ENCODE peak calls at places on chromosomes 13 and 19, in four cellular contexts. One of them, this sample, is unnamed.
A peak's percentile ranks its signal among the peaks of the same experiment; 100 is the strongest.

GRCh38 chr19:10975374-10976036 is 14.7 kb downstream of the SMARCA4 start:
- DNase-seq in GM12865: no peak
- DNase-seq in sigmoid colon: peak; percentile 83
- DNase-seq in bronchial epithelial cell: no peak
- DNase-seq in this sample: no peak

GRCh38 chr13:40127476-40127875 is 472.0 kb downstream of the COG6 start:
- DNase-seq in sigmoid colon: no peak
- DNase-seq in bronchial epithelial cell: no peak
- DNase-seq in GM12865: peak; percentile 33
- DNase-seq in this sample: no peak

GRCh38 chr19:56071151-56071550 is 49.9 kb downstream of the ZNF787 start:
- DNase-seq in sigmoid colon: no peak
- DNase-seq in bronchial epithelial cell: no peak
- DNase-seq in GM12865: peak; percentile 50
- DNase-seq in this sample: no peak

GRCh38 chr13:51479199-51479523 is 26.3 kb upstream of the INTS6 start:
- DNase-seq in GM12865: no peak
- DNase-seq in sigmoid colon: no peak
- DNase-seq in bronchial epithelial cell: peak; percentile 87
- DNase-seq in this sample: no peak

GRCh38 chr19:33186431-33186830 is 7.7 kb upstream of the LRP3 start:
- DNase-seq in sigmoid colon: no peak
- DNase-seq in bronchial epithelial cell: no peak
- DNase-seq in GM12865: no peak
- DNase-seq in this sample: no peak

GRCh38 chr19:16527971-16528521 is 14.2 kb downstream of the CHERP start:
- DNase-seq in bronchial epithelial cell: no peak
- DNase-seq in sigmoid colon: no peak
- DNase-seq in GM12865: peak; percentile 76
- DNase-seq in this sample: no peak

GRCh38 chr19:51368366-51369282 is at the start of gene CLDND2:
- DNase-seq in sigmoid colon: no peak
- DNase-seq in GM12865: no peak
- DNase-seq in bronchial epithelial cell: no peak
- DNase-seq in this sample: peak; percentile 60

GRCh38 chr19:58559275-58560006 is 1.0 kb upstream of the UBE2M start:
- DNase-seq in bronchial epithelial cell: peak; percentile 70
- DNase-seq in sigmoid colon: peak; percentile 97
- DNase-seq in GM12865: peak; percentile 97
- DNase-seq in this sample: peak; percentile 73

GRCh38 chr13:101579291-101579802 is 126.9 kb downstream of the ITGBL1 start:
- DNase-seq in bronchial epithelial cell: peak; percentile 45
- DNase-seq in sigmoid colon: no peak
- DNase-seq in GM12865: no peak
- DNase-seq in this sample: no peak

GRCh38 chr13:111115841-111116500 is 861 bp downstream of the ARHGEF7 start:
- DNase-seq in GM12865: no peak
- DNase-seq in sigmoid colon: no peak
- DNase-seq in bronchial epithelial cell: no peak
- DNase-seq in this sample: no peak

GRCh38 chr13:39493966-39494365 is 109.0 kb downstream of the LHFPL6 start:
- DNase-seq in GM12865: no peak
- DNase-seq in sigmoid colon: no peak
- DNase-seq in bronchial epithelial cell: no peak
- DNase-seq in this sample: no peak

GRCh38 chr13:37775871-37776270 is 93.7 kb downstream of the TRPC4 start:
- DNase-seq in sigmoid colon: no peak
- DNase-seq in bronchial epithelial cell: peak; percentile 9
- DNase-seq in GM12865: no peak
- DNase-seq in this sample: no peak

GRCh38 chr19:2546128-2547032 is 70.5 kb downstream of the GADD45B start:
- DNase-seq in sigmoid colon: peak; percentile 91
- DNase-seq in GM12865: no peak
- DNase-seq in bronchial epithelial cell: no peak
- DNase-seq in this sample: peak; percentile 55

GRCh38 chr13:25037057-25037813 is 58.7 kb upstream of the PABPC3 start:
- DNase-seq in GM12865: peak; percentile 75
- DNase-seq in bronchial epithelial cell: peak; percentile 50
- DNase-seq in sigmoid colon: no peak
- DNase-seq in this sample: no peak

GRCh38 chr19:35856001-35856400 is 710 bp upstream of the KIRREL2 start:
- DNase-seq in sigmoid colon: no peak
- DNase-seq in GM12865: no peak
- DNase-seq in bronchial epithelial cell: no peak
- DNase-seq in this sample: no peak

DNA sequence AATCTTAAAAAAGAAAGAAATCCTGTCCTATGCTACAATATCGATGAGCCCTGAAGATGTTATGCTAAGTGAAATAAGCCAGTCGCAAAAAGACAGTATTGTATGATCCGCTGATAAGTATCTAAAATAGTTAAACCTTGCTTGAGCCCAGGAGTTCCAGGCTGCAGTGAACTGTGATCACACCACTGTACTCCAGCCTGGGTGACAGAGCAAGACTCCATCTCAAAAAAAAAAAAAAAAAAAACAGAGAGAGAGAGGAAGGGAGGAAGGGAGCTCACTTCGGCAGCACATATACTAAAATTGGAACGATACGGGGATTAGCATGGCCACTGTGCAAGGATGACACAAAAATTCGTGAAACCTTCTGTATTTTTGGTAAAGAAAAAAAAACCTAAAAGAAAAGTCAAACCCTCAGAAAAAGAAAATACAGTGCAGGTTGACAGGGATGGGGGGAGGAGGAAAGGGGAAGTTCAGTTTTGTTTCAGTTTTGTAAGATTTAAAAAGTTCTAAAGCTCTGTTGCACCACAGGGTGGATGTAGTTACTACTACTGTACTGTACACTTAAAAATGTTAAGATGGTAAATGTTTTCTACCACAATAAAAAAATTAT is 8.4 kb downstream of the CLASRP start:
- DNase-seq in GM12865: peak; percentile 69
- DNase-seq in bronchial epithelial cell: no peak
- DNase-seq in sigmoid colon: no peak
- DNase-seq in this sample: no peak
- TF ChIP-seq CTCF in GM12865: no peak
- TF ChIP-seq CTCF in bronchial epithelial cell: no peak
- TF ChIP-seq CTCF in sigmoid colon: no peak
- TF ChIP-seq CTCF in this sample: no peak

GRCh38 chr13:68923995-68924394 is 1183.6 kb upstream of the ATXN8OS start:
- DNase-seq in bronchial epithelial cell: no peak
- DNase-seq in GM12865: no peak
- DNase-seq in sigmoid colon: no peak
- DNase-seq in this sample: no peak

GRCh38 chr13:68929055-68929454 is 1178.6 kb upstream of the ATXN8OS start:
- DNase-seq in bronchial epithelial cell: no peak
- DNase-seq in GM12865: no peak
- DNase-seq in sigmoid colon: no peak
- DNase-seq in this sample: no peak

GRCh38 chr13:68927387-68928026 is 1180.1 kb upstream of the ATXN8OS start:
- DNase-seq in bronchial epithelial cell: peak; percentile 3
- DNase-seq in sigmoid colon: no peak
- DNase-seq in GM12865: peak; percentile 5
- DNase-seq in this sample: no peak
- TF ChIP-seq CTCF in bronchial epithelial cell: peak; percentile 3
- TF ChIP-seq CTCF in sigmoid colon: no peak
- TF ChIP-seq CTCF in GM12865: peak; percentile 26
- TF ChIP-seq CTCF in this sample: no peak

GRCh38 chr19:8371011-8371804 is 7.3 kb downstream of the ANGPTL4 start:
- DNase-seq in sigmoid colon: no peak
- DNase-seq in GM12865: no peak
- DNase-seq in bronchial epithelial cell: no peak
- DNase-seq in this sample: no peak

GRCh38 chr19:8377598-8377997 is 12.6 kb upstream of the RAB11B start:
- DNase-seq in GM12865: no peak
- DNase-seq in bronchial epithelial cell: no peak
- DNase-seq in sigmoid colon: peak; percentile 29
- DNase-seq in this sample: no peak

GRCh38 chr19:8370176-8371010 is 6.4 kb downstream of the ANGPTL4 start:
- DNase-seq in GM12865: no peak
- DNase-seq in sigmoid colon: no peak
- DNase-seq in bronchial epithelial cell: no peak
- DNase-seq in this sample: no peak

DNA sequence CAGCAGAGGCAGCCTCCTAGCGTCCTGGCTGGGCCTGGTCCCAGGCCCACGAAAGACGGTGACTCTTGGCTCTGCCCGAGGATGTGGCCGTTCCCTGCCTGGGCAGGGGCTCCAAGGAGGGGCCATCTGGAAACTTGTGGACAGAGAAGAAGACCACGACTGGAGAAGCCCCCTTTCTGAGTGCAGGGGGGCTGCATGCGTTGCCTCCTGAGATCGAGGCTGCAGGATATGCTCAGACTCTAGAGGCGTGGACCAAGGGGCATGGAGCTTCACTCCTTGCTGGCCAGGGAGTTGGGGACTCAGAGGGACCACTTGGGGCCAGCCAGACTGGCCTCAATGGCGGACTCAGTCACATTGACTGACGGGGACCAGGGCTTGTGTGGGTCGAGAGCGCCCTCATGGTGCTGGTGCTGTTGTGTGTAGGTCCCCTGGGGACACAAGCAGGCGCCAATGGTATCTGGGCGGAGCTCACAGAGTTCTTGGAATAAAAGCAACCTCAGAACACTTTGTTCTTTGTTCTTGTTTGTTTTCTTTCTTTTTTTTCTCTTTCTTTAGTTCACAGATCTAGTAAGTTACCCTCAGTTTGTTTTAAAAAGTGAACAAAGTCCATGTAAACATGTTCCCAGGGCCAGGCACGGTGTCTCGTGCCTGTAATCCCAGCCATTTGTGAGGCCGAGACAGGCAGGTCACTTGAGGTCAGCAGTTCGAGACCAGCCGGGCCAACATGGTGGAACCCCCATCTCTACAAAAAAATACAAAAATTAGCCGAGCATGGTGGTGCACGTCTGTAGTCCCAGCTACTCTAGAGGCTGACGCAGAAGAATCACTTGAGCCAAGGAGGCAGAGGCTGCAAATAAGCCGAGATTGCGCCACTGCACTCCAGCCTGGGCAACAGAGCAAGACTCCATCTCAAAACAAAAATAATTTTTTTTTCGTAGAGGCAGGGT is 10.2 kb downstream of the ANGPTL4 start:
- DNase-seq in sigmoid colon: peak; percentile 72
- DNase-seq in GM12865: no peak
- DNase-seq in bronchial epithelial cell: no peak
- DNase-seq in this sample: no peak
- TF ChIP-seq CTCF in sigmoid colon: no peak
- TF ChIP-seq CTCF in GM12865: no peak
- TF ChIP-seq CTCF in bronchial epithelial cell: no peak
- TF ChIP-seq CTCF in this sample: no peak

DNA sequence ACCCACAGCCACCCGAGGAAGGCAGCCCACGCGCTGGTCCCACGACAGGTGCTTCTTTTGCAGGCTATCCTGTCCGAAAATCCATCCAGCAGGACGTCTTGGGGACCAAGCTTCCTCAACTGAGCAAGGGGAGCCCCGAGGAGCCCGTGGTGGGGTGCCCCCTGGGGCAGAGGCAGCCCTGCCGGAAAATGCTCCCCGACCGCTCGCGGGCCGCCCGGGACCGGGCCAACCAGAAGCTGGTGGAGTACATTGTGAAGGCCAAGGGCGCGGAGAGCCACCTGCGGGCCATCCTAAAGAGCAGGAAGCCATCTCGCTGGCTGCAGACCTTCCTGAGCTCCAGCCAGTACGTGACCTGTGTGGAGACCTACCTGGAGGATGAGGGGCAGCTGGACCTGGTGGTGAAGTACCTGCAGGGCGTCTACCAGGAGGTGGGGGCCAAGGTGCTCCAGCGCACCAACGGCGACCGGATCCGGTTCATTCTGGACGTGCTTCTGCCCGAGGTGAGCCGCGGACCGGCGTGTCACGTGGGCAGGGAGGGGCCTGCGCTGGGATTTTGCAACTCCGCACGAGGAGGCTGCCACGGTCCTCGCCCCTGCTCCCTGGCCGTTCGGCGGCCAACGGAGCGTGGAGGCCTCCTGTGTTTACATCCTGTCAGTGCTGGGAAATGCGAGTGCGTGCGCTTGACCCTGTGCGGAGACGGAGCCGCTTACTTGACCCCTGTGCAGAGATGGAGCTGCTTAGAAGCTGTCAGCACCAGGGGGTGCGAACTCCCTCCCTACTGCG is 12.9 kb upstream of the NDUFS7 start:
- DNase-seq in sigmoid colon: no peak
- DNase-seq in bronchial epithelial cell: no peak
- DNase-seq in GM12865: no peak
- DNase-seq in this sample: no peak
- TF ChIP-seq CTCF in sigmoid colon: no peak
- TF ChIP-seq CTCF in bronchial epithelial cell: no peak
- TF ChIP-seq CTCF in GM12865: no peak
- TF ChIP-seq CTCF in this sample: no peak

GRCh38 chr13:73171926-73172325 is 113.1 kb downstream of the KLF5 start:
- DNase-seq in GM12865: no peak
- DNase-seq in bronchial epithelial cell: peak; percentile 50
- DNase-seq in sigmoid colon: no peak
- DNase-seq in this sample: no peak
- TF ChIP-seq CTCF in GM12865: no peak
- TF ChIP-seq CTCF in bronchial epithelial cell: no peak
- TF ChIP-seq CTCF in sigmoid colon: no peak
- TF ChIP-seq CTCF in this sample: no peak

GRCh38 chr13:94192576-94192975 is 286.9 kb downstream of the DCT start:
- DNase-seq in bronchial epithelial cell: peak; percentile 3
- DNase-seq in sigmoid colon: no peak
- DNase-seq in GM12865: peak; percentile 22
- DNase-seq in this sample: no peak
- TF ChIP-seq CTCF in bronchial epithelial cell: peak; percentile 31
- TF ChIP-seq CTCF in sigmoid colon: no peak
- TF ChIP-seq CTCF in GM12865: peak; percentile 38
- TF ChIP-seq CTCF in this sample: no peak

GRCh38 chr13:95403349-95404140 is 102.3 kb upstream of the ABCC4 start:
- DNase-seq in sigmoid colon: no peak
- DNase-seq in GM12865: peak; percentile 16
- DNase-seq in bronchial epithelial cell: no peak
- DNase-seq in this sample: no peak

DNA sequence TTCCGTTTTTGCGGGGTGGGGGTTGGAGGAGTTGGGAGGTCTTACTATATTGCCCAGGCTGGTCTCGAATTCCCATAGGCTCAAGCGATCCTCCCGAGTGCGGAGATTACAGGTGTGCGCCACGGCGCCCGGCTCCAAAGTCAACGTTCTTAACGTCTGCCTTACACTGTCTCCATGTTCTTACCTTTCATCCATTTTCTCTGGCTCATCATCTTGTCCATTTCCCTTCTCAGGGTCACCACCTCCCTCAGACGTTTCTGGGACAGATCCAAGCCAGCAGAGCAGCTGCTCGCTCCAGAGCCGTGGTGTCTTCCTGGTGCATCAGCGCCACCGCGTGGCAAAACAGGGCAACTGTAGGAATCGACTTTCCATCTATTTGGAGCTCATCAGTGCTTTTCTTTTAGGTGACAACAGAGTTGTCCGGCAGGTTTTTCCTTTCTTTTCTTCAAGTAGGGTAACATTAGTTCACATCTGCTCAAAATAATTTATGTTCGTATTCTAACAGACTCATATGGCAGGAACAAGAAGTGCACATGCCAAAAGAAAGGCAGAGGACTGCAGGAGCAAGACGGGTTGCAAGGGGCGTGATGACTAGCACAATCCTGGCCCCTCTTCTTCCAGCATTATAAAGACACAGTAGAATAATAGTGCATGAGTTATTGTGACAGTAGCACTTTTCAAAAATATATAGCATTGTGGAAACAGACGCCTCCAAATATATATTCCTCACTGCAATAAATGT is 103.1 kb upstream of the ABCC4 start:
- DNase-seq in GM12865: peak; percentile 88
- DNase-seq in bronchial epithelial cell: peak; percentile 57
- DNase-seq in sigmoid colon: peak; percentile 91
- DNase-seq in this sample: peak; percentile 68
- TF ChIP-seq CTCF in GM12865: peak; percentile 86
- TF ChIP-seq CTCF in bronchial epithelial cell: peak; percentile 89
- TF ChIP-seq CTCF in sigmoid colon: peak; percentile 94
- TF ChIP-seq CTCF in this sample: peak; percentile 96

GRCh38 chr13:74674701-74675100 is 540.5 kb upstream of the KLF12 start:
- DNase-seq in GM12865: no peak
- DNase-seq in bronchial epithelial cell: no peak
- DNase-seq in sigmoid colon: no peak
- DNase-seq in this sample: no peak
- TF ChIP-seq CTCF in GM12865: no peak
- TF ChIP-seq CTCF in bronchial epithelial cell: no peak
- TF ChIP-seq CTCF in sigmoid colon: no peak
- TF ChIP-seq CTCF in this sample: no peak

This sample was measured in natural killer cell.